ENCODE peak calls at places on chromosomes 12 and 14, in six cellular contexts. B, L, E, O, D and W are unnamed samples.

GRCh38 chr12:52089491-52089890 is 10.0 kb downstream of the SMIM41 start:
- DNase-seq in O (no peak), L (no peak), D (no peak), E (no peak), B (no peak), W (no peak)

GRCh38 chr14:87334997-87335675 is 657.8 kb downstream of the GALC start:
- DNase-seq in D (no peak), E (peak), B (no peak), O (peak), L (peak), W (no peak)

GRCh38 chr14:78143489-78144145 is 26.6 kb upstream of the NRXN3 start:
- DNase-seq in D (no peak), E (no peak), B (no peak), L (no peak), O (peak), W (no peak)

GRCh38 chr14:52801014-52801708 is 9.8 kb upstream of the GNPNAT1 start:
- DNase-seq in L (no peak), O (no peak), E (no peak), B (no peak), D (no peak), W (peak)

GRCh38 chr12:57165741-57166140 is 18.3 kb upstream of the LRP1-AS start:
- DNase-seq in O (peak), L (no peak), D (no peak), E (no peak), B (no peak), W (peak)

GRCh38 chr12:101962486-101962885 is 85.1 kb downstream of the DRAM1 start:
- DNase-seq in E (no peak), B (no peak), L (no peak), O (peak), D (no peak), W (no peak)

GRCh38 chr14:100221419-100222218 is 17.3 kb upstream of the YY1 start:
- DNase-seq in E (peak), B (peak), D (peak), L (peak), O (peak), W (peak)

GRCh38 chr12:32545413-32545970 is 133.6 kb upstream of the DNM1L start:
- DNase-seq in B (no peak), L (no peak), E (peak), D (no peak), O (no peak), W (no peak)

GRCh38 chr12:34290191-34290995 is 268.1 kb downstream of the ALG10 start:
- DNase-seq in O (no peak), D (no peak), L (no peak), B (no peak), E (no peak), W (no peak)

GRCh38 chr12:115489253-115489652 is 788.2 kb downstream of the MED13L start:
- DNase-seq in E (no peak), D (no peak), L (no peak), O (no peak), B (no peak), W (no peak)

GRCh38 chr12:57089259-57090245 is 638 bp downstream of the NAB2 start:
- DNase-seq in O (peak), L (peak), D (peak), E (peak), B (peak), W (peak)

GRCh38 chr12:13099910-13100609 is 3.4 kb downstream of the GSG1 start:
- DNase-seq in E (no peak), L (no peak), D (no peak), O (peak), B (no peak), W (no peak)

GRCh38 chr12:77830502-77830901 is at the start of gene NAV3:
- DNase-seq in L (no peak), E (peak), O (no peak), B (no peak), D (no peak), W (no peak)

GRCh38 chr14:65242732-65243134 is 140.4 kb upstream of the MAX start:
- DNase-seq in E (no peak), D (peak), O (no peak), L (no peak), B (no peak), W (no peak)

GRCh38 chr12:93818488-93819047 is 141.4 kb downstream of the CRADD start:
- DNase-seq in B (no peak), O (no peak), L (no peak), E (no peak), D (no peak), W (no peak)

GRCh38 chr14:54814076-54814475 is 88.5 kb downstream of the GCH1 start:
- DNase-seq in D (no peak), E (peak), B (no peak), L (peak), O (no peak), W (no peak)

GRCh38 chr14:31717294-31718085 is 156.3 kb downstream of the NUBPL start:
- DNase-seq in L (no peak), D (peak), B (no peak), E (no peak), O (peak), W (no peak)

GRCh38 chr14:69045857-69046351 is 66.8 kb upstream of the ACTN1 start:
- DNase-seq in E (no peak), O (no peak), B (no peak), L (peak), D (no peak), W (no peak)

GRCh38 chr12:56260380-56260779 is 2.2 kb upstream of the ANKRD52 start:
- DNase-seq in E (no peak), L (no peak), D (no peak), O (no peak), B (no peak), W (no peak)

GRCh38 chr14:61925043-61925442 is 162.8 kb downstream of the SNAPC1 start:
- DNase-seq in E (peak), B (no peak), D (no peak), O (peak), L (peak), W (no peak)

GRCh38 chr12:7158866-7159600 is 28.9 kb downstream of the CLSTN3 start:
- DNase-seq in E (no peak), D (no peak), B (no peak), O (no peak), L (no peak), W (no peak)

GRCh38 chr12:46560874-46561273 is 188.3 kb upstream of the SLC38A2 start:
- DNase-seq in L (no peak), B (no peak), E (no peak), O (peak), D (no peak), W (no peak)

GRCh38 chr14:23566782-23567185 is 807 bp downstream of the AP1G2 start:
- DNase-seq in E (no peak), L (no peak), B (no peak), D (no peak), O (no peak), W (peak)

DNA sequence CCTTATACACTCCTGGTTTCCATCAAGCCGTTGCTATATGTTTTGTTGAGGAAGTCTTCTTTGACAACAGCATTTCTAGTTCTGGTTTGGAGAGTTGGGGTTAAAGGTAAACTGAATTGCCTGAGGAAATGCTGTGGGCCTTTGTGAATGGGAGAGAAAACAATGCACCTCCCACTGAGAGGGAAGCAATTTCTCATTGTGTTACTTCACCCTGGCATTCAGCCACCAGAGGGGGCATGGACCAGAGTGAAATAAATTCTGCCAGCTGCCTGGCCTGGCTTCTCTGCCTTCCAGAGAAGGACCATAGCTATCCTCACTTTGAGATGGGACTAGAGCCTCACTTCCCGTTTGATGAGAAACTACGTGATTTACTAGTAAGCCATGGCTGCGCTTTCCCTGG is 475.3 kb downstream of the EGLN3 start:
- DNase-seq in B (peak), E (peak), D (no peak), O (peak), L (peak), W (no peak)
- TF ChIP-seq CTCF in B (no peak), E (peak), D (no peak), O (peak), L (peak), W (peak)

GRCh38 chr14:96056509-96057422 is 17.6 kb downstream of the C14orf132 start:
- DNase-seq in B (peak), D (no peak), L (peak), O (peak), E (peak), W (no peak)
- TF ChIP-seq CTCF in B (no peak), D (no peak), L (peak), O (peak), E (peak), W (peak)

DNA sequence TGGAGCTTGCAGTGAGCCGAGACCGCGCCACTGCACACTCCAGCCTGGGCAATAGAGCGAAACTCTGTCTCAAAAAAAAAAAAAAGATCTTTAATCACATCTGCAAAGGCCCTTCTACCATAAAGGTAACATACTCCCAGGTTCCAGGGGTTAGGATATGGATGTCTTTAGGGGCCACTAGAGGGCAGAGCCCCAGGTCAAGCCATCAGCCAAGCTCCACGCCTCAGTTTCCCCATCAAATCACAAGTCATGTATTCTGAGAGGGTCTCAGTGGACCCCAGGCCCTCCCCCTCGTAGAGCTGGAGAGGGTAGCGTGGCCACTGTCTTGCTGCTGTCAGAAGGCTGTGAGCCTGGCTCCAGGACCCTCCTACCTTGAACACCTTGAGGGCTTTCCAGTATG is 18.8 kb downstream of the SLC8B1 start:
- DNase-seq in E (no peak), L (no peak), B (no peak), D (no peak), O (no peak), W (no peak)
- TF ChIP-seq CTCF in E (peak), L (peak), B (no peak), D (no peak), O (no peak), W (peak)

GRCh38 chr12:121089813-121090430 is 42.8 kb upstream of the P2RX7 start:
- DNase-seq in E (no peak), B (no peak), O (no peak), D (no peak), L (no peak), W (no peak)

GRCh38 chr12:121090576-121091125 is 42.0 kb upstream of the P2RX7 start:
- DNase-seq in L (no peak), E (no peak), D (no peak), B (no peak), O (no peak), W (no peak)

GRCh38 chr12:121088208-121088585 is 44.5 kb upstream of the P2RX7 start:
- DNase-seq in E (no peak), D (no peak), B (no peak), L (no peak), O (no peak), W (no peak)

GRCh38 chr12:121087467-121088207 is 45.0 kb upstream of the P2RX7 start:
- DNase-seq in B (no peak), L (no peak), O (no peak), D (no peak), E (no peak), W (no peak)

DNA sequence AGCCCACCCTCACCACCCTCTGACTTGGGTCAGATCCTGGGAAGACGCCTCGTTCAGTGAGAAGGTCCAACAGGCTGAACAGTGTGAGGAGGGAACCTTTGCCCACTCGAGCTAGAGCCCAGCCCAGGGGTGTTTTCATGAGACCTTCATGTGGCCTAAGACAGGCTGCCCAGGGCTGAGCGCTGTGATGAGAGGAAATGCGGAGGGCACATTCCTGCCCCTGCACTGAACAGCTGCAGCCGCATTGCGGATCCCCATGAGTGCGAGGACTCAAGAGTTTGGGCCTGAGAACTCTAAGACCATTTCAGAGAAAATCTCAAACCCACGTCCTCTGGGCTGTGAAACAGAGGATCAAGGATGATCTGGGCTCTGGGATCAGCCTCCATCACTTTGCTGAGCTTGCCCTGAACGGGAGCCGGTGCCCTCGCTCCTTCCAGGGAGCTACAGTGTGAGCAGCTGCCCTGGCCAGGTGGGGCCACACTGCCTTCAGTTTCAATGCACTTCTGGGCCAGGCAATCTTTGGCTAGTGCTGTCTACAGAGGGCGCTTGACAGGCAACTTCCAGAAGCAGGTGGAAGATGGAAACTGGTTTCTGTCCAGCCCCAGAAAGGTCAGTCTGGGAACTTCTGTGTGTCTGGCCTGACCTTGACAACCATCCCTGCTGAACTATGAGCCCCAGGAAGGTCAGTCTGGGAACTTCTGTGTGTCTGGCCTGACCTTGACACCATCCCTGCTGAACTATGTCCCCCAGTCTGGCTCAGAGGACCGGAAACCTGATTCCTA is 43.5 kb upstream of the P2RX7 start:
- DNase-seq in D (no peak), L (peak), O (no peak), B (no peak), E (no peak), W (no peak)
- TF ChIP-seq CTCF in D (no peak), L (peak), O (no peak), B (no peak), E (no peak), W (no peak)

GRCh38 chr14:57866199-57866755 is 385 bp upstream of the SLC35F4 start:
- DNase-seq in L (peak), B (no peak), O (no peak), E (no peak), D (no peak), W (no peak)
- TF ChIP-seq CTCF in L (no peak), B (no peak), O (no peak), E (no peak), D (no peak), W (no peak)